ENCODE peak calls at places on chromosomes 11 and 22, in eight cellular contexts. H, I, U, L, X, V, C and R are unnamed samples.

GRCh38 chr11:68019486-68019885 is 9.4 kb downstream of the ALDH3B1 start:
- DNase-seq in C (no peak), X (no peak), I (no peak), L (no peak), H (no peak), V (no peak), U (no peak), R (no peak)

GRCh38 chr11:68215087-68215445 is 2.0 kb upstream of the KMT5B start:
- DNase-seq in H (no peak), L (peak; percentile 21), V (no peak), I (no peak), U (no peak), X (no peak), C (no peak), R (no peak)

GRCh38 chr22:50734986-50735738 is 2.8 kb upstream of the ACR start:
- DNase-seq in X (no peak), I (no peak), C (no peak), H (no peak), U (no peak), L (no peak), V (no peak), R (no peak)

GRCh38 chr11:118287006-118287405 is 17.5 kb upstream of the CD3E start:
- DNase-seq in H (no peak), V (no peak), C (no peak), I (no peak), U (peak; percentile 44), X (no peak), L (no peak), R (peak; percentile 62)

GRCh38 chr22:50569041-50569459 is 6.3 kb upstream of the SYCE3 start:
- DNase-seq in I (no peak), C (no peak), X (no peak), V (no peak), H (no peak), U (no peak), L (no peak), R (no peak)

GRCh38 chr22:29727248-29727551 is 7.4 kb downstream of the CABP7 start:
- DNase-seq in X (peak; percentile 9), L (peak; percentile 20), U (peak; percentile 52), I (no peak), V (peak; percentile 51), H (no peak), C (no peak), R (peak; percentile 30)

GRCh38 chr11:67486481-67487195 is 3.8 kb downstream of the AIP start:
- DNase-seq in U (no peak), X (no peak), H (no peak), I (no peak), V (no peak), L (no peak), C (no peak), R (no peak)

GRCh38 chr11:117830674-117831351 is 6.3 kb upstream of the FXYD2 start:
- DNase-seq in H (peak; percentile 18), C (no peak), V (no peak), U (no peak), I (no peak), L (no peak), X (no peak), R (no peak)

GRCh38 chr11:28384418-28384817 is 276.2 kb downstream of the METTL15 start:
- DNase-seq in I (no peak), C (no peak), U (peak; percentile 94), V (no peak), H (no peak), X (no peak), L (no peak), R (peak; percentile 75)

GRCh38 chr11:86513746-86514373 is 139.2 kb downstream of the CCDC81 start:
- DNase-seq in U (no peak), X (no peak), I (no peak), C (no peak), H (no peak), L (no peak), V (no peak), R (no peak)